ENCODE peak calls at places on chromosomes 12 and 14, in five cellular contexts. J, G, H, O and U are unnamed samples.

GRCh38 chr12:38761636-38762342 is 143.6 kb downstream of the CPNE8 start:
- DNase-seq in O (no peak), J (no peak), H (no peak), G (no peak), U (no peak)

GRCh38 chr12:89690925-89691324 is 17.7 kb downstream of the ATP2B1 start:
- DNase-seq in O (no peak), G (no peak), H (no peak), J (no peak), U (no peak)

GRCh38 chr14:104542871-104543830 is 36.4 kb upstream of the C14orf180 start:
- DNase-seq in G (peak), J (no peak), H (no peak), O (no peak), U (no peak)

GRCh38 chr12:78441737-78442453 is 422.7 kb upstream of the SYT1 start:
- DNase-seq in J (no peak), O (no peak), G (no peak), H (no peak), U (no peak)

GRCh38 chr12:82757059-82757458 is 70.4 kb downstream of the TMTC2 start:
- DNase-seq in G (no peak), H (no peak), J (no peak), O (no peak), U (no peak)

GRCh38 chr14:35506927-35507326 is 27.0 kb upstream of the INSM2 start:
- DNase-seq in H (no peak), O (no peak), J (no peak), G (no peak), U (no peak)

GRCh38 chr12:16605666-16606116 is 271 bp downstream of the LMO3 start:
- DNase-seq in H (peak), J (no peak), G (no peak), O (no peak), U (no peak)

GRCh38 chr12:49507139-49507538 is 31.7 kb upstream of the KCNH3 start:
- DNase-seq in J (no peak), H (no peak), G (no peak), O (no peak), U (peak)

GRCh38 chr14:104892517-104893434 is 27.7 kb downstream of the CEP170B start:
- DNase-seq in O (no peak), J (peak), G (peak), H (peak), U (no peak)

GRCh38 chr14:76901171-76902055 is 75.2 kb downstream of the LRRC74A start:
- DNase-seq in J (peak), H (no peak), G (no peak), O (no peak), U (no peak)

GRCh38 chr12:79983492-79983891 is 48.6 kb upstream of the PPP1R12A start:
- DNase-seq in O (no peak), J (no peak), H (no peak), G (no peak), U (peak)

GRCh38 chr12:124456652-124457152 is 110.7 kb downstream of the NCOR2 start:
- DNase-seq in J (no peak), G (peak), H (no peak), O (no peak), U (no peak)

GRCh38 chr14:45998554-45998953 is 653.0 kb downstream of the RPL10L start:
- DNase-seq in G (no peak), H (no peak), J (no peak), O (no peak), U (no peak)

GRCh38 chr14:73725116-73726024 is 11.2 kb upstream of the PNMA1 start:
- DNase-seq in O (no peak), G (no peak), J (peak), H (no peak), U (no peak)

GRCh38 chr12:6335451-6336078 is 6.3 kb downstream of the TNFRSF1A start:
- DNase-seq in O (peak), J (peak), G (peak), H (peak), U (peak)

GRCh38 chr14:79552778-79553177 is 658.5 kb downstream of the DIO2 start:
- DNase-seq in H (no peak), O (no peak), J (peak), G (no peak), U (no peak)

GRCh38 chr12:21881950-21882349 is 59.3 kb downstream of the ABCC9 start:
- DNase-seq in J (no peak), H (no peak), G (peak), O (no peak), U (no peak)

GRCh38 chr14:76396714-76397187 is 20.8 kb downstream of the ESRRB start:
- DNase-seq in G (no peak), J (no peak), O (no peak), H (no peak), U (no peak)

GRCh38 chr12:2027379-2027778 is 23.1 kb upstream of the DCP1B start:
- DNase-seq in H (no peak), O (no peak), J (no peak), G (no peak), U (no peak)

GRCh38 chr12:99985129-99985570 is 414 bp upstream of the ANKS1B start:
- DNase-seq in H (no peak), J (no peak), G (no peak), O (no peak), U (no peak)

GRCh38 chr12:31521972-31522371 is 69.0 kb downstream of the DENND5B start:
- DNase-seq in J (no peak), H (no peak), G (no peak), O (no peak), U (peak)

GRCh38 chr14:29671034-29671433 is 256.6 kb downstream of the PRKD1 start:
- DNase-seq in H (no peak), J (no peak), O (no peak), G (no peak), U (no peak)

GRCh38 chr14:20836668-20837338 is 34.2 kb upstream of the RNASE1 start:
- DNase-seq in J (peak), O (no peak), G (no peak), H (peak), U (no peak)

GRCh38 chr12:27843714-27844245 is 63.7 kb upstream of the MANSC4 start:
- DNase-seq in G (peak), O (no peak), J (peak), H (no peak), U (no peak)

GRCh38 chr12:120654656-120655055 is 14.2 kb downstream of the CABP1 start:
- DNase-seq in H (no peak), J (no peak), O (no peak), G (no peak), U (no peak)

GRCh38 chr14:97824218-97824617 is 1027.0 kb downstream of the VRK1 start:
- DNase-seq in G (no peak), H (no peak), O (no peak), J (no peak), U (no peak)

GRCh38 chr14:81509838-81510452 is 23.7 kb downstream of the SEL1L start:
- DNase-seq in J (no peak), H (no peak), G (no peak), O (no peak), U (no peak)

GRCh38 chr14:71290960-71291466 is 383.8 kb downstream of the PCNX1 start:
- DNase-seq in J (peak), O (peak), G (peak), H (no peak), U (peak)

GRCh38 chr14:89485264-89485663 is 68.2 kb upstream of the FOXN3 start:
- DNase-seq in H (no peak), O (no peak), J (no peak), G (peak), U (no peak)

GRCh38 chr14:33862261-33862802 is 88.5 kb downstream of the EGLN3 start:
- DNase-seq in G (no peak), J (no peak), O (no peak), H (no peak), U (no peak)

GRCh38 chr12:92439397-92439779 is 263.4 kb upstream of the PLEKHG7 start:
- DNase-seq in G (no peak), J (no peak), H (no peak), O (peak), U (no peak)

GRCh38 chr14:64937176-64937820 is 5.2 kb downstream of the GPX2 start:
- DNase-seq in G (no peak), J (no peak), H (no peak), O (no peak), U (no peak)

GRCh38 chr14:104724407-104724980 is 465 bp downstream of the ADSS1 start:
- DNase-seq in J (no peak), G (no peak), O (no peak), H (peak), U (no peak)

GRCh38 chr14:102693006-102693755 is 84.1 kb upstream of the TRAF3 start:
- DNase-seq in J (peak), H (no peak), G (no peak), O (no peak), U (no peak)

GRCh38 chr14:28902930-28903329 is 136.3 kb downstream of the FOXG1 start:
- DNase-seq in J (no peak), O (no peak), H (no peak), G (no peak), U (no peak)

GRCh38 chr14:60051690-60052324 is 39.9 kb upstream of the PCNX4 start:
- DNase-seq in G (no peak), H (no peak), O (no peak), J (peak), U (no peak)

GRCh38 chr14:99575043-99576023 is 28.7 kb downstream of the CCDC85C start:
- DNase-seq in J (no peak), G (peak), O (peak), H (peak), U (no peak)
- TF ChIP-seq CTCF in J (peak), G (no peak), O (no peak), H (peak), U (peak)

GRCh38 chr12:68420225-68421008 is 88.3 kb upstream of the MDM1 start:
- DNase-seq in H (peak), G (no peak), O (no peak), J (peak), U (no peak)
- H3K27ac ChIP-seq in H (no peak), G (no peak), O (no peak), J (peak), U (peak)

GRCh38 chr14:93317836-93318807 is 14.7 kb downstream of the BTBD7 start:
- DNase-seq in H (no peak), G (no peak), O (peak), J (peak), U (no peak)

GRCh38 chr14:93318927-93319326 is 13.9 kb downstream of the BTBD7 start:
- DNase-seq in O (no peak), J (no peak), G (no peak), H (no peak), U (no peak)

GRCh38 chr14:93319494-93319893 is 13.3 kb downstream of the BTBD7 start:
- DNase-seq in H (no peak), G (no peak), J (no peak), O (no peak), U (no peak)

GRCh38 chr14:93319958-93320357 is 12.9 kb downstream of the BTBD7 start:
- DNase-seq in G (no peak), J (no peak), H (no peak), O (no peak), U (no peak)

GRCh38 chr14:93320489-93320888 is 12.3 kb downstream of the BTBD7 start:
- DNase-seq in J (no peak), O (no peak), H (no peak), G (no peak), U (no peak)
- H3K4me3 ChIP-seq in J (no peak), O (no peak), H (no peak), G (no peak), U (no peak)

DNA sequence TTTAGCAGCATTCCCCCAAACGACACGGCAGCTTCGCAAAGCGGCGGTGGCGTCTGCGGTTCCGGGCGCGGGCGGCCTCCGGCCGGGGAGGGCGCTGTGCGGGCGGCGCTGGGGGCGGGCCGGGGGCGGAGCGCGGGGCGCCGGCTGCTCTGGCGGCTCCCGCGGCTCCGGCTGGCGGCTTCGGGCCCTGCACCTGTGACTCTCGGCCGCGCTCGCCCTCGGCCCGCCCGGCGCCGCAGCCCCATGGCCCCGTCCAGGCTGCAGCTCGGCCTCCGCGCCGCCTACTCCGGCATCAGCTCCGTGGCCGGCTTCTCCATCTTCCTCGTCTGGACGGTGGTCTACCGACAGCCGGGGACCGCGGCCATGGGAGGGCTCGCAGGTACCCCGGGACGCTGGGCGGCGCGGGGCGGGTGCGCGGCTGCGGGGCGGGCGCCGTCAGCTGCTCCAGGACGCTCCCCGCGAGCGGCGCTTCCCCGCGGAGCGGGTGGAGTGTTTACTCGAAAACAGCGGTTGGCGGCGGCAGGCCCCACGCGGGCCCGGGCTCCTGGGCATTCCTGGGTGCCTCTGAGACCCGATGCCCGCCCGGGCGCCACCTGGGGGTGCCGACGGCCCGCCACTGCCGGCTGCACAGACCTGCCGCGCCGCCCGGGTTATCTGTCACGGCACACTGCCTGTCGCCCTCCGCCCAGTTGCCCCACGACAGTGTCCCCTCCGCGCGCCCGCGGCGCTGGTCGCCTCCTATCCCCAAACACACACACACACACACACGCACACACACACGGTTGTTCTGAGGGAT is at the start of gene SLC48A1:
- DNase-seq in O (no peak), G (peak), J (peak), H (peak), U (no peak)
- TF ChIP-seq CTCF in O (peak), G (no peak), J (peak), H (peak), U (peak)

GRCh38 chr12:132550014-132550802 is 60.2 kb downstream of the LRCOL1 start:
- DNase-seq in G (no peak), O (no peak), H (no peak), J (peak), U (no peak)
- H3K27ac ChIP-seq in G (no peak), O (no peak), H (no peak), J (no peak), U (no peak)

GRCh38 chr12:13205809-13206559 is 9.5 kb downstream of the EMP1 start:
- DNase-seq in J (no peak), O (peak), H (no peak), G (no peak), U (peak)

GRCh38 chr12:13200841-13201240 is 4.3 kb downstream of the EMP1 start:
- DNase-seq in H (no peak), G (no peak), J (no peak), O (no peak), U (no peak)

GRCh38 chr12:13204428-13204827 is 7.9 kb downstream of the EMP1 start:
- DNase-seq in O (peak), J (no peak), G (no peak), H (no peak), U (peak)

GRCh38 chr12:13206560-13206897 is 10.0 kb downstream of the EMP1 start:
- DNase-seq in H (no peak), J (no peak), O (no peak), G (no peak), U (no peak)

GRCh38 chr12:13203028-13203922 is 6.7 kb downstream of the EMP1 start:
- DNase-seq in G (no peak), O (no peak), J (no peak), H (peak), U (no peak)
- H3K4me3 ChIP-seq in G (no peak), O (peak), J (no peak), H (no peak), U (no peak)

DNA sequence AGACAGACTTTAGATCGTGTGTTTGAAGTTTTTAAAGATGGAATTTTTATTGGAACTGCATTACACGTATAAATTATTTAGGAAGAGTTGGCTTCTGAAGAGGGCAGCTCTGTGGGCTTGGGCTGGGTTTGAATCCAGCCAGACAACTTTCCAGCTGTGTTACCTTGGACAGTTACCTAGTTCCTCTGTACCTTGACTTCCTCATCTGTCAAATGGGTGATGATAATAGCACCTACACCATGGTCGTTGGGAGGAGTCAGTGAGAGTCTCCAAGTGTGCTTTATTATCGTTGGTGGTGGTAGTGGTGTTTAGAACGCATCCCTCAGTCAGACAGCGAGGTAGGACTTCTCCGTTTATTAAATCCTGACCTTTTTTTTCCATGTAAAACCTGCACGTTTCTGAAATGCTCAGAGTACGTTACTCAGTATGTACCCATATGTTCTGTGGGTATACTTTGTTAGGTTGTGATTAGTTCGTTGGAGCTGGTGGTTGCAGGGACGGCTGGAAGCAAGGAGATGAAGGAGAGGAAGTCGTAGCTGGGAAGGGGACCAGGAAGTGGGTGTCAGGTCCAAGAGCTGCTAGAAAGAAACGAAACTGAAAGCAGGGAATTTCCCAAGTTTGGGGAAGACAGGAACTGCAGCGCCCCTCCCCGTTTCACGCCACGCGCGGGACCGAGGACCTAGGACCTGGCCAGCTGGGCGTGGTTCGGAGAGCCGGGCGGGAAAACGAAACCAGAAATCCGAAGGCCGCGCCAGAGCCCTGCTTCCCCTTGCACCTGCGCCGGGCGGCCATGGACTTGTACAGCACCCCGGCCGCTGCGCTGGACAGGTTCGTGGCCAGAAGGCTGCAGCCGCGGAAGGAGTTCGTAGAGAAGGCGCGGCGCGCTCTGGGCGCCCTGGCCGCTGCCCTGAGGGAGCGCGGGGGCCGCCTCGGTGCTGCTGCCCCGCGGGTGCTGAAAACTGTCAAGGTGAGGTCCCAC is at the start of gene OAS3:
- DNase-seq in G (peak), H (peak), J (peak), O (peak), U (peak)
- TF ChIP-seq CTCF in G (no peak), H (no peak), J (no peak), O (no peak), U (no peak)

DNA sequence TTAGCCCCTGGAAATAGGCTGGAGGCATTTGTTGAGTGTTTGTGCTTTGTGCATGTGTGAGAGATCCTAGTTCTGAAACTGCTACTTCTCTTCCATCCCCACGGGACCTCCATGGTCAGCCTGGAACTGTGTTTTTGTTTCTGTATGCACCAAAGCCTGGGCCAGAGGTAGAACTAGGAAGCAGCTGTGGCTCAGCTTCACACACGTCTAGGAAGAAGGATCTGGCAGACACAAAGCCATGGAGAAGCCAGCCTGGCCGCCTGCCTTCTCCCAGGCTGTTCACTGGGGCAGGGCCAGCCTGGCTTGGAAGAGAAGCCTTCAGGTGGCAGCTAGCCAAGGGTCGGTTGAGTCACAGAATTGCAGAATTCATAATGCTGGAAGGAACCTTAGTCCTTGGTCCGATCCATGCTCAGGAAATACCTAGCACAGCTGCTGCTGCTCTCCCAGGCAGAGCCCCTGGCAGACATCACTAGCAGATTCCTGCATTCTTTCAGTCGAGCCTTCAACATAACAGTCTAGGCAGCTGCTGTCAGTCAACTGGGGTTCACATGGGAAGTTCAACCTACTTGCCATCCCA is 27.0 kb downstream of the RIN3 start:
- DNase-seq in H (peak), J (peak), G (peak), O (peak), U (peak)
- H3K27ac ChIP-seq in H (peak), J (peak), G (peak), O (peak), U (peak)

GRCh38 chr12:128267651-128268347 is 829 bp downstream of the TMEM132C start:
- DNase-seq in J (peak), O (no peak), G (no peak), H (no peak), U (no peak)
- H3K4me3 ChIP-seq in J (peak), O (no peak), G (no peak), H (no peak), U (no peak)